ENCODE peak calls at places on chromosomes 12 and 14, in four cellular contexts. N is T-helper 17 cell; X is kidney tubule cell; Q is activated CD4-positive, alpha-beta T cell treated with anti-CD3 and anti-CD28 coated beads, Interleukin-2, amount 10 ng/mL, durations not matched to agents 24 days and 14 days. T is an unnamed sample.

GRCh38 chr12:91272456-91273063 is 89.9 kb upstream of the DCN start:
- DNase-seq in N (no peak), X (no peak), Q (no peak), T (no peak)

GRCh38 chr12:122079038-122079531 is 529 bp downstream of the MLXIP start:
- DNase-seq in N (no peak), X (peak), Q (no peak), T (no peak)

GRCh38 chr12:52090291-52090690 is 10.8 kb downstream of the SMIM41 start:
- DNase-seq in N (no peak), X (no peak), Q (no peak), T (no peak)

GRCh38 chr14:61435563-61436337 is 114.4 kb downstream of the PRKCH start:
- DNase-seq in N (no peak), X (no peak), Q (no peak), T (no peak)

GRCh38 chr12:74317078-74317581 is 220.5 kb upstream of the ATXN7L3B start:
- DNase-seq in N (no peak), X (peak), Q (no peak), T (no peak)

GRCh38 chr12:108399514-108399913 is 60.4 kb upstream of the CMKLR1 start:
- DNase-seq in N (no peak), X (no peak), Q (no peak), T (peak)

GRCh38 chr12:14994610-14995009 is 21.8 kb downstream of the PDE6H start:
- DNase-seq in N (no peak), X (no peak), Q (no peak), T (no peak)

GRCh38 chr14:50395448-50395847 is 1.2 kb downstream of the CDKL1 start:
- DNase-seq in N (no peak), X (peak), Q (no peak), T (no peak)

GRCh38 chr12:117863004-117863709 is 105.6 kb downstream of the KSR2 start:
- DNase-seq in N (no peak), X (no peak), Q (no peak), T (no peak)

GRCh38 chr12:105336411-105336810 is 5.9 kb downstream of the C12orf75 start:
- DNase-seq in N (no peak), X (no peak), Q (no peak), T (no peak)

GRCh38 chr14:93115069-93115919 is 431 bp downstream of the ITPK1 start:
- DNase-seq in N (peak), X (peak), Q (peak), T (peak)

GRCh38 chr12:981956-982355 is 9.1 kb upstream of the ERC1 start:
- DNase-seq in N (no peak), X (no peak), Q (no peak), T (no peak)

GRCh38 chr12:111409403-111410228 is 3.9 kb downstream of the SH2B3 start:
- DNase-seq in N (peak), X (peak), Q (peak), T (no peak)

GRCh38 chr14:38243696-38244250 is 12.1 kb downstream of the CLEC14A start:
- DNase-seq in N (no peak), X (no peak), Q (no peak), T (no peak)

GRCh38 chr12:107779077-107779840 is 4.8 kb downstream of the ASCL4 start:
- DNase-seq in N (no peak), X (no peak), Q (no peak), T (no peak)

GRCh38 chr12:24960222-24960855 is 11.4 kb upstream of the BCAT1 start:
- DNase-seq in N (no peak), X (peak), Q (peak), T (no peak)

GRCh38 chr12:78210894-78211302 is 380.2 kb downstream of the NAV3 start:
- DNase-seq in N (no peak), X (peak), Q (no peak), T (peak)

GRCh38 chr14:81396108-81396507 is 4.0 kb downstream of the STON2 start:
- DNase-seq in N (no peak), X (peak), Q (no peak), T (no peak)

GRCh38 chr12:31651893-31652521 is 7.5 kb upstream of the ETFBKMT start:
- DNase-seq in N (no peak), X (no peak), Q (no peak), T (no peak)

GRCh38 chr12:93183940-93184663 is 193.6 kb upstream of the NUDT4 start:
- DNase-seq in N (no peak), X (peak), Q (peak), T (no peak)

GRCh38 chr12:8770499-8770898 is 51.9 kb upstream of the A2ML1 start:
- DNase-seq in N (no peak), X (no peak), Q (no peak), T (no peak)

GRCh38 chr12:60191676-60192359 is 596.0 kb downstream of the SLC16A7 start:
- DNase-seq in N (no peak), X (peak), Q (no peak), T (no peak)

GRCh38 chr12:78149459-78149858 is 318.8 kb downstream of the NAV3 start:
- DNase-seq in N (no peak), X (no peak), Q (no peak), T (no peak)

GRCh38 chr12:19130224-19131019 is 889 bp downstream of the PLEKHA5 start:
- DNase-seq in N (peak), X (peak), Q (peak), T (no peak)